ENCODE peak calls at places on chromosome 6, in six cellular contexts. B is stimulated activated naive CD8-positive, alpha-beta T cell treated with anti-CD3 and anti-CD28 coated beads, Interleukin-15, Interleukin-2, amounts not matched to agents 100 U/mL and 50 U/mL, for 24 hours; Z is endothelial cell; C is fibroblast of the conjunctiva; N is activated T-cell treated with anti-CD3 and anti-CD28 coated beads for 1 hour; P is DMS153. V is an unnamed sample.

GRCh38 chr6:130967502-130968469 is 95.3 kb downstream of the EPB41L2 start:
- DNase-seq in B (no peak), Z (no peak), C (no peak), N (no peak), P (no peak), V (no peak)

GRCh38 chr6:85679445-85680123 is 36.9 kb upstream of the SYNCRIP start:
- DNase-seq in B (no peak), Z (no peak), C (no peak), N (no peak), P (no peak), V (no peak)

GRCh38 chr6:36345681-36346417 is 9.2 kb upstream of the BNIP5 start:
- DNase-seq in B (no peak), Z (no peak), C (no peak), N (no peak), P (no peak), V (no peak)

GRCh38 chr6:37507690-37508421 is 8.2 kb upstream of the CCDC167 start:
- DNase-seq in B (no peak), Z (no peak), C (no peak), N (no peak), P (no peak), V (no peak)

GRCh38 chr6:105282801-105283585 is 103.2 kb upstream of the POPDC3 start:
- DNase-seq in B (no peak), Z (no peak), C (no peak), N (no peak), P (no peak), V (no peak)

GRCh38 chr6:159899994-159900745 is 9.4 kb downstream of the MAS1 start:
- DNase-seq in B (no peak), Z (no peak), C (peak), N (no peak), P (no peak), V (peak)

GRCh38 chr6:15444081-15444731 is 198.3 kb downstream of the JARID2 start:
- DNase-seq in B (no peak), Z (no peak), C (no peak), N (no peak), P (no peak), V (no peak)

GRCh38 chr6:16764188-16764950 is 3.1 kb upstream of the ATXN1 start:
- DNase-seq in B (no peak), Z (no peak), C (peak), N (no peak), P (no peak), V (peak)

GRCh38 chr6:154112181-154112809 is 73.3 kb downstream of the OPRM1 start:
- DNase-seq in B (no peak), Z (no peak), C (no peak), N (no peak), P (no peak), V (no peak)

GRCh38 chr6:148251286-148251685 is 91.4 kb upstream of the SASH1 start:
- DNase-seq in B (no peak), Z (no peak), C (peak), N (no peak), P (peak), V (peak)

GRCh38 chr6:144844596-144844995 is 559.5 kb downstream of the UTRN start:
- DNase-seq in B (no peak), Z (no peak), C (no peak), N (no peak), P (no peak), V (no peak)

GRCh38 chr6:45419574-45420082 is 41.9 kb upstream of the SUPT3H start:
- DNase-seq in B (peak), Z (peak), C (no peak), N (peak), P (peak), V (no peak)

GRCh38 chr6:157239671-157240058 is 83.7 kb downstream of the TMEM242 start:
- DNase-seq in B (no peak), Z (no peak), C (no peak), N (no peak), P (no peak), V (no peak)

GRCh38 chr6:13212538-13212937 is 115.8 kb downstream of the TBC1D7 start:
- DNase-seq in B (no peak), Z (no peak), C (no peak), N (no peak), P (no peak), V (no peak)

GRCh38 chr6:37994238-37994637 is 174.7 kb downstream of the ZFAND3 start:
- DNase-seq in B (no peak), Z (no peak), C (no peak), N (no peak), P (no peak), V (no peak)

GRCh38 chr6:32370510-32370909 is 1.2 kb downstream of the TSBP1 start:
- DNase-seq in B (no peak), Z (no peak), C (no peak), N (no peak), P (no peak), V (no peak)

GRCh38 chr6:84554069-84554468 is 210.3 kb downstream of the TBX18 start:
- DNase-seq in B (no peak), Z (no peak), C (peak), N (no peak), P (no peak), V (no peak)

GRCh38 chr6:26173836-26174144 is 86.6 kb downstream of the HFE start:
- DNase-seq in B (no peak), Z (no peak), C (no peak), N (no peak), P (no peak), V (no peak)

GRCh38 chr6:30495993-30496392 is 6.7 kb downstream of the HLA-E start:
- DNase-seq in B (no peak), Z (no peak), C (no peak), N (no peak), P (no peak), V (no peak)

GRCh38 chr6:108895591-108895990 is 47.4 kb downstream of the ARMC2 start:
- DNase-seq in B (no peak), Z (no peak), C (no peak), N (no peak), P (no peak), V (no peak)

GRCh38 chr6:29647927-29648642 is 8.8 kb upstream of the MOG start:
- DNase-seq in B (no peak), Z (no peak), C (no peak), N (no peak), P (peak), V (peak)

GRCh38 chr6:169844946-169845345 is 93.5 kb downstream of the ERMARD start:
- DNase-seq in B (no peak), Z (no peak), C (no peak), N (no peak), P (no peak), V (no peak)

GRCh38 chr6:40352006-40352405 is 235.2 kb downstream of the LRFN2 start:
- DNase-seq in B (no peak), Z (no peak), C (no peak), N (no peak), P (no peak), V (no peak)

GRCh38 chr6:167858086-167858591 is 31.4 kb downstream of the AFDN start:
- DNase-seq in B (no peak), Z (no peak), C (peak), N (no peak), P (no peak), V (no peak)

GRCh38 chr6:92361990-92362770 is 1057.2 kb downstream of the EPHA7 start:
- DNase-seq in B (no peak), Z (no peak), C (no peak), N (no peak), P (no peak), V (no peak)

GRCh38 chr6:42259286-42259685 is 41.6 kb upstream of the MRPS10 start:
- DNase-seq in B (no peak), Z (no peak), C (no peak), N (no peak), P (no peak), V (no peak)

GRCh38 chr6:169785566-169785965 is 34.1 kb downstream of the ERMARD start:
- DNase-seq in B (no peak), Z (no peak), C (no peak), N (no peak), P (no peak), V (no peak)

GRCh38 chr6:45630314-45630713 is 252.6 kb upstream of the SUPT3H start:
- DNase-seq in B (no peak), Z (no peak), C (no peak), N (no peak), P (no peak), V (no peak)

GRCh38 chr6:35327349-35328027 is 14.9 kb upstream of the PPARD start:
- DNase-seq in B (peak), Z (peak), C (peak), N (peak), P (peak), V (peak)

GRCh38 chr6:46592046-46592445 is 60.6 kb downstream of the CYP39A1 start:
- DNase-seq in B (no peak), Z (no peak), C (no peak), N (no peak), P (no peak), V (no peak)

GRCh38 chr6:109671721-109672120 is 19.3 kb downstream of the AK9 start:
- DNase-seq in B (no peak), Z (no peak), C (no peak), N (no peak), P (no peak), V (no peak)

GRCh38 chr6:166910601-166911000 is 45.7 kb downstream of the RNASET2 start:
- DNase-seq in B (no peak), Z (no peak), C (no peak), N (no peak), P (no peak), V (no peak)